ENCODE peak calls at places on chromosomes 4 and X, in five cellular contexts. One of them, this sample, is unnamed.

GRCh38 chr4:25950476-25951389 is 36.7 kb downstream of the SMIM20 start:
- DNase-seq in IMR-90: no peak
- DNase-seq in suprapubic skin: no peak
- DNase-seq in K562: no peak
- DNase-seq in left ventricle myocardium inferior: no peak
- DNase-seq in this sample: no peak

GRCh38 chr4:85861064-85861767 is 386.3 kb downstream of the ARHGAP24 start:
- DNase-seq in suprapubic skin: no peak
- DNase-seq in K562: no peak
- DNase-seq in IMR-90: peak
- DNase-seq in left ventricle myocardium inferior: no peak
- DNase-seq in this sample: no peak

GRCh38 chr4:75490155-75490554 is 24.0 kb downstream of the RCHY1 start:
- DNase-seq in suprapubic skin: no peak
- DNase-seq in left ventricle myocardium inferior: no peak
- DNase-seq in IMR-90: peak
- DNase-seq in K562: no peak
- DNase-seq in this sample: no peak

GRCh38 chr4:67465763-67466052 is 79.6 kb downstream of the CENPC start:
- DNase-seq in IMR-90: no peak
- DNase-seq in left ventricle myocardium inferior: no peak
- DNase-seq in K562: no peak
- DNase-seq in suprapubic skin: no peak
- DNase-seq in this sample: no peak

GRCh38 chr4:153095448-153096204 is 108.6 kb upstream of the TRIM2 start:
- DNase-seq in IMR-90: peak
- DNase-seq in K562: no peak
- DNase-seq in left ventricle myocardium inferior: no peak
- DNase-seq in suprapubic skin: no peak
- DNase-seq in this sample: no peak

GRCh38 chr4:45621926-45622325 is 501.9 kb downstream of the GABRG1 start:
- DNase-seq in IMR-90: no peak
- DNase-seq in K562: no peak
- DNase-seq in left ventricle myocardium inferior: no peak
- DNase-seq in suprapubic skin: no peak
- DNase-seq in this sample: no peak

GRCh38 chr4:84235545-84235944 is 263.5 kb downstream of the NKX6-1 start:
- DNase-seq in K562: no peak
- DNase-seq in IMR-90: no peak
- DNase-seq in suprapubic skin: no peak
- DNase-seq in left ventricle myocardium inferior: no peak
- DNase-seq in this sample: no peak

GRCh38 chr4:67719953-67720617 is 19.1 kb upstream of the UBA6 start:
- DNase-seq in suprapubic skin: no peak
- DNase-seq in K562: no peak
- DNase-seq in left ventricle myocardium inferior: no peak
- DNase-seq in IMR-90: no peak
- DNase-seq in this sample: no peak

GRCh38 chr4:24482871-24483270 is 101.5 kb downstream of the DHX15 start:
- DNase-seq in K562: no peak
- DNase-seq in suprapubic skin: no peak
- DNase-seq in IMR-90: peak
- DNase-seq in left ventricle myocardium inferior: no peak
- DNase-seq in this sample: no peak

GRCh38 chr4:1512738-1513660 is 106.8 kb upstream of the NKX1-1 start:
- DNase-seq in K562: peak
- DNase-seq in IMR-90: no peak
- DNase-seq in suprapubic skin: no peak
- DNase-seq in left ventricle myocardium inferior: peak
- DNase-seq in this sample: no peak

GRCh38 chr4:98203406-98204235 is 57.6 kb upstream of the RAP1GDS1 start:
- DNase-seq in left ventricle myocardium inferior: no peak
- DNase-seq in IMR-90: no peak
- DNase-seq in suprapubic skin: no peak
- DNase-seq in K562: no peak
- DNase-seq in this sample: no peak

GRCh38 chr4:2535386-2536192 is 858 bp upstream of the FAM193A start:
- DNase-seq in IMR-90: peak
- DNase-seq in suprapubic skin: peak
- DNase-seq in K562: peak
- DNase-seq in left ventricle myocardium inferior: peak
- DNase-seq in this sample: peak

GRCh38 chr4:10584042-10584441 is 100.5 kb downstream of the CLNK start:
- DNase-seq in left ventricle myocardium inferior: no peak
- DNase-seq in IMR-90: peak
- DNase-seq in K562: no peak
- DNase-seq in suprapubic skin: no peak
- DNase-seq in this sample: no peak

GRCh38 chr4:136927172-136927571 is 605.1 kb downstream of the PCDH18 start:
- DNase-seq in left ventricle myocardium inferior: no peak
- DNase-seq in suprapubic skin: no peak
- DNase-seq in IMR-90: peak
- DNase-seq in K562: no peak
- DNase-seq in this sample: no peak

GRCh38 chrX:6917666-6918065 is 229.8 kb upstream of the STS start:
- DNase-seq in left ventricle myocardium inferior: no peak
- DNase-seq in suprapubic skin: no peak
- DNase-seq in IMR-90: no peak
- DNase-seq in K562: no peak
- DNase-seq in this sample: no peak

GRCh38 chr4:156718226-156718625 is 253.4 kb downstream of the PDGFC start:
- DNase-seq in K562: no peak
- DNase-seq in suprapubic skin: no peak
- DNase-seq in IMR-90: peak
- DNase-seq in left ventricle myocardium inferior: no peak
- DNase-seq in this sample: no peak

DNA sequence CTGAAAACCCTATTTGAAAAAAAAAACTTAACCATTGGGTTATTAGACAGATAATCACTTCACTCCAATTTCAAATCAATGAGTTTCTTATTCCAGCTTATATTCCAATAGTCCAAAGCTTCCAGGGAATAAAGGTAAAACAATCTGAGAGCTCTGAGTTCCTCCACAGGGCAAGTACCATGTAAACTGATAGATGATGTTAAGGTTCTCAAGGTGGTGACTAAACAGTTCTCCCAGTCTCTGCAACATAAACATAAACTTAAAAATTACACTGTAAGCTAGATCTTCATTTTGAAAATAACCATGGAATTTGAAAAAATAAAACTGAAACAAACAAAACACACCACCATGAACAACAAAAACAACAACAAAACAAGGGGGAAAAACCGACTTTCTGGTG is 22.3 kb upstream of the CD38 start:
- DNase-seq in IMR-90: peak
- DNase-seq in suprapubic skin: no peak
- DNase-seq in left ventricle myocardium inferior: no peak
- DNase-seq in K562: no peak
- DNase-seq in this sample: no peak
- H3K27ac ChIP-seq in IMR-90: no peak
- H3K27ac ChIP-seq in suprapubic skin: no peak
- H3K27ac ChIP-seq in left ventricle myocardium inferior: peak
- H3K27ac ChIP-seq in K562: no peak
- H3K27ac ChIP-seq in this sample: no peak

GRCh38 chr4:169881769-169882168 is 124.0 kb upstream of the HPF1 start:
- DNase-seq in IMR-90: no peak
- DNase-seq in left ventricle myocardium inferior: no peak
- DNase-seq in suprapubic skin: no peak
- DNase-seq in K562: no peak
- DNase-seq in this sample: no peak

DNA sequence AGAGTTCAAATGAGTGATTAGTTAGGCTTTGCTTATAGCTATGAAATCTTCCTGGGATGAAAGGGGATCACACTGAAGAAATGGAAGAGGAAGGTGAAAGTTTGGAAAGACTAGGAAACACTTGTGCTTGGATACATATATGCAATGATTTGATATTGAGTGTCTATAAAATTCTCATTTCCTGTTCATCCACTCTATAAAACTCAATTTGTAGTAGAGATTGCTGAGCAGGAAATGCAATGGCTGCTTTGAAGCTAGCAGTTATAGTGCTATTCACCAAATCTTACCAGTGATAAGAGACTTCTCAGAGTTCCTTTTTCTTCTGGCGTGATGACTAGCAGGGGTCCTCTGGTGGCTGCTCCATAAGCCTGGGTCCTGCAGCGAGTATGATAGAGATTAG is 128.1 kb upstream of the HPF1 start:
- DNase-seq in suprapubic skin: no peak
- DNase-seq in left ventricle myocardium inferior: no peak
- DNase-seq in IMR-90: no peak
- DNase-seq in K562: no peak
- DNase-seq in this sample: no peak
- H3K27ac ChIP-seq in suprapubic skin: no peak
- H3K27ac ChIP-seq in left ventricle myocardium inferior: no peak
- H3K27ac ChIP-seq in IMR-90: no peak
- H3K27ac ChIP-seq in K562: no peak
- H3K27ac ChIP-seq in this sample: no peak

GRCh38 chrX:17120816-17121215 is 174.4 kb downstream of the REPS2 start:
- DNase-seq in K562: no peak
- DNase-seq in suprapubic skin: no peak
- DNase-seq in IMR-90: no peak
- DNase-seq in left ventricle myocardium inferior: no peak
- DNase-seq in this sample: no peak
- H3K27ac ChIP-seq in K562: no peak
- H3K27ac ChIP-seq in suprapubic skin: no peak
- H3K27ac ChIP-seq in IMR-90: no peak
- H3K27ac ChIP-seq in left ventricle myocardium inferior: no peak
- H3K27ac ChIP-seq in this sample: no peak

GRCh38 chr4:185510803-185511202 is 24.5 kb downstream of the PDLIM3 start:
- DNase-seq in K562: no peak
- DNase-seq in IMR-90: no peak
- DNase-seq in suprapubic skin: no peak
- DNase-seq in left ventricle myocardium inferior: no peak
- DNase-seq in this sample: no peak

GRCh38 chr4:185508162-185508561 is 27.1 kb downstream of the PDLIM3 start:
- DNase-seq in K562: no peak
- DNase-seq in suprapubic skin: no peak
- DNase-seq in left ventricle myocardium inferior: no peak
- DNase-seq in IMR-90: no peak
- DNase-seq in this sample: no peak

GRCh38 chr4:185500576-185500975 is 29.0 kb upstream of the CCDC110 start:
- DNase-seq in K562: no peak
- DNase-seq in suprapubic skin: no peak
- DNase-seq in left ventricle myocardium inferior: no peak
- DNase-seq in IMR-90: no peak
- DNase-seq in this sample: no peak

GRCh38 chr4:185504098-185505047 is 30.9 kb downstream of the PDLIM3 start:
- DNase-seq in IMR-90: peak
- DNase-seq in left ventricle myocardium inferior: peak
- DNase-seq in K562: peak
- DNase-seq in suprapubic skin: no peak
- DNase-seq in this sample: no peak

DNA sequence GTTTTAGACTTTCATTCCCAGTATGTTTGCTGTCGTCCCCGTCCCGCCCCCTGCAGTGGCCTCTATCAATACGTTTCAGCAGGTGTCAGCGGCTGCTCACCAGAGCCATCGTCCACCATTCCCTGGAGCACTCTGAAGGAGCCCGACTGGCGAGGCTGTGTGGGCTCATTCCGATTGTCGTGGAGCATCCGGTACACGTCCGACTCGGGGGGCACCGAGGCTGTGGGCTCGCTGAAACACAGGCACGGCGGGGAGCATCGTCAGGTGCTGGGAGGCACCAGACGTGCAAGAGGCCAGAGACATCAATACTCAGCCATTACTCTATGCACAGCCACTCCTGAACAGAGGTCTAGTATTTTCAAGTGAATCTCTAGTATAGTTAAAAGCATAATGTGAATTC is 28.9 kb downstream of the PDLIM3 start:
- DNase-seq in left ventricle myocardium inferior: no peak
- DNase-seq in K562: no peak
- DNase-seq in suprapubic skin: no peak
- DNase-seq in IMR-90: no peak
- DNase-seq in this sample: no peak
- H3K27ac ChIP-seq in left ventricle myocardium inferior: no peak
- H3K27ac ChIP-seq in K562: no peak
- H3K27ac ChIP-seq in suprapubic skin: no peak
- H3K27ac ChIP-seq in IMR-90: no peak
- H3K27ac ChIP-seq in this sample: peak

This sample was measured in ascending aorta.